ENCODE peak calls at places on chromosome 11, in four cellular contexts. O is DMS153; L is GM03348; B is stimulated activated CD4-positive, alpha-beta T cell treated with anti-CD3 and anti-CD28 coated beads, Interleukin-15, amount 100 ng/mL, for 48 hours. S is an unnamed sample.

GRCh38 chr11:125460275-125460674 is 35.8 kb downstream of the FEZ1 start:
- DNase-seq in O (no peak), B (no peak), L (no peak), S (no peak)

GRCh38 chr11:1503708-1504104 is 17.1 kb upstream of the MOB2 start:
- DNase-seq in B (no peak), O (no peak), L (no peak), S (no peak)

GRCh38 chr11:36373040-36374010 is 77.2 kb downstream of the PRR5L start:
- DNase-seq in B (no peak), O (no peak), L (no peak), S (no peak)

GRCh38 chr11:71358963-71359567 is 89.1 kb downstream of the DHCR7 start:
- DNase-seq in L (no peak), O (no peak), B (no peak), S (no peak)

GRCh38 chr11:110095554-110095953 is 2.4 kb downstream of the ZC3H12C start:
- DNase-seq in L (no peak), O (no peak), B (no peak), S (no peak)

GRCh38 chr11:74182635-74183034 is 11.5 kb downstream of the PPME1 start:
- DNase-seq in L (no peak), O (no peak), B (no peak), S (no peak)

GRCh38 chr11:73969091-73969490 is 13.6 kb downstream of the UCP2 start:
- DNase-seq in L (no peak), O (no peak), B (no peak), S (no peak)

GRCh38 chr11:111097191-111097590 is 148.3 kb upstream of the POU2AF2 start:
- DNase-seq in O (no peak), L (no peak), B (no peak), S (no peak)